ENCODE peak calls at places on chromosome 22, in eight cellular contexts. One of them, this sample, is unnamed.

GRCh38 chr22:28260619-28261018 is 341.6 kb upstream of the PITPNB start:
- DNase-seq in HAP-1: no peak
- DNase-seq in lung: no peak
- DNase-seq in GM12865: no peak
- DNase-seq in choroid plexus epithelial cell: no peak
- DNase-seq in CD4-positive, CD25-positive, alpha-beta regulatory T cell: no peak
- DNase-seq in brain microvascular endothelial cell: no peak
- DNase-seq in CD8-positive, alpha-beta memory T cell: no peak
- DNase-seq in this sample: no peak

GRCh38 chr22:19665784-19666662 is 48.3 kb upstream of the SEPTIN5 start:
- DNase-seq in choroid plexus epithelial cell: no peak
- DNase-seq in HAP-1: no peak
- DNase-seq in brain microvascular endothelial cell: no peak
- DNase-seq in CD4-positive, CD25-positive, alpha-beta regulatory T cell: no peak
- DNase-seq in GM12865: no peak
- DNase-seq in lung: no peak
- DNase-seq in CD8-positive, alpha-beta memory T cell: no peak
- DNase-seq in this sample: no peak

GRCh38 chr22:38299001-38299651 is 18.1 kb downstream of the CSNK1E start:
- DNase-seq in lung: no peak
- DNase-seq in CD4-positive, CD25-positive, alpha-beta regulatory T cell: no peak
- DNase-seq in HAP-1: no peak
- DNase-seq in CD8-positive, alpha-beta memory T cell: no peak
- DNase-seq in choroid plexus epithelial cell: no peak
- DNase-seq in GM12865: no peak
- DNase-seq in brain microvascular endothelial cell: no peak
- DNase-seq in this sample: no peak

GRCh38 chr22:38467904-38468760 is at the start of gene KDELR3:
- DNase-seq in lung: peak
- DNase-seq in CD4-positive, CD25-positive, alpha-beta regulatory T cell: no peak
- DNase-seq in choroid plexus epithelial cell: peak
- DNase-seq in GM12865: peak
- DNase-seq in brain microvascular endothelial cell: peak
- DNase-seq in CD8-positive, alpha-beta memory T cell: no peak
- DNase-seq in HAP-1: no peak
- DNase-seq in this sample: peak

GRCh38 chr22:42747701-42748513 is 27.2 kb upstream of the A4GALT start:
- DNase-seq in lung: no peak
- DNase-seq in GM12865: peak
- DNase-seq in choroid plexus epithelial cell: peak
- DNase-seq in HAP-1: no peak
- DNase-seq in CD8-positive, alpha-beta memory T cell: no peak
- DNase-seq in brain microvascular endothelial cell: peak
- DNase-seq in CD4-positive, CD25-positive, alpha-beta regulatory T cell: no peak
- DNase-seq in this sample: no peak

GRCh38 chr22:27990451-27990840 is 71.4 kb upstream of the PITPNB start:
- DNase-seq in lung: no peak
- DNase-seq in brain microvascular endothelial cell: no peak
- DNase-seq in choroid plexus epithelial cell: no peak
- DNase-seq in CD8-positive, alpha-beta memory T cell: no peak
- DNase-seq in GM12865: no peak
- DNase-seq in CD4-positive, CD25-positive, alpha-beta regulatory T cell: no peak
- DNase-seq in HAP-1: no peak
- DNase-seq in this sample: no peak

GRCh38 chr22:27975381-27976013 is 56.4 kb upstream of the PITPNB start:
- DNase-seq in choroid plexus epithelial cell: no peak
- DNase-seq in HAP-1: no peak
- DNase-seq in CD8-positive, alpha-beta memory T cell: no peak
- DNase-seq in brain microvascular endothelial cell: no peak
- DNase-seq in GM12865: no peak
- DNase-seq in lung: no peak
- DNase-seq in CD4-positive, CD25-positive, alpha-beta regulatory T cell: no peak
- DNase-seq in this sample: no peak

GRCh38 chr22:40241200-40241763 is 63.6 kb downstream of the TNRC6B start:
- DNase-seq in CD4-positive, CD25-positive, alpha-beta regulatory T cell: no peak
- DNase-seq in brain microvascular endothelial cell: no peak
- DNase-seq in CD8-positive, alpha-beta memory T cell: no peak
- DNase-seq in GM12865: no peak
- DNase-seq in choroid plexus epithelial cell: no peak
- DNase-seq in lung: no peak
- DNase-seq in HAP-1: no peak
- DNase-seq in this sample: no peak

GRCh38 chr22:29136715-29137700 is 64.2 kb downstream of the KREMEN1 start:
- DNase-seq in CD8-positive, alpha-beta memory T cell: no peak
- DNase-seq in HAP-1: no peak
- DNase-seq in choroid plexus epithelial cell: no peak
- DNase-seq in lung: no peak
- DNase-seq in CD4-positive, CD25-positive, alpha-beta regulatory T cell: no peak
- DNase-seq in brain microvascular endothelial cell: no peak
- DNase-seq in GM12865: no peak
- DNase-seq in this sample: no peak

GRCh38 chr22:29912605-29913398 is 29.8 kb downstream of the MTMR3 start:
- DNase-seq in HAP-1: no peak
- DNase-seq in CD8-positive, alpha-beta memory T cell: no peak
- DNase-seq in brain microvascular endothelial cell: peak
- DNase-seq in CD4-positive, CD25-positive, alpha-beta regulatory T cell: no peak
- DNase-seq in lung: no peak
- DNase-seq in choroid plexus epithelial cell: peak
- DNase-seq in GM12865: no peak
- DNase-seq in this sample: no peak

GRCh38 chr22:22968366-22968765 is 80.8 kb downstream of the IGLL5 start:
- DNase-seq in HAP-1: no peak
- DNase-seq in CD4-positive, CD25-positive, alpha-beta regulatory T cell: no peak
- DNase-seq in choroid plexus epithelial cell: no peak
- DNase-seq in brain microvascular endothelial cell: no peak
- DNase-seq in lung: no peak
- DNase-seq in CD8-positive, alpha-beta memory T cell: no peak
- DNase-seq in GM12865: no peak
- DNase-seq in this sample: no peak
- H3K4me3 ChIP-seq in HAP-1: no peak
- H3K4me3 ChIP-seq in CD4-positive, CD25-positive, alpha-beta regulatory T cell: no peak
- H3K4me3 ChIP-seq in choroid plexus epithelial cell: no peak
- H3K4me3 ChIP-seq in brain microvascular endothelial cell: no peak
- H3K4me3 ChIP-seq in lung: no peak
- H3K4me3 ChIP-seq in CD8-positive, alpha-beta memory T cell: no peak
- H3K4me3 ChIP-seq in GM12865: no peak
- H3K4me3 ChIP-seq in this sample: no peak

GRCh38 chr22:46538816-46539163 is 1.4 kb upstream of the CELSR1 start:
- DNase-seq in HAP-1: no peak
- DNase-seq in CD4-positive, CD25-positive, alpha-beta regulatory T cell: no peak
- DNase-seq in CD8-positive, alpha-beta memory T cell: no peak
- DNase-seq in brain microvascular endothelial cell: peak
- DNase-seq in GM12865: no peak
- DNase-seq in lung: no peak
- DNase-seq in choroid plexus epithelial cell: peak
- DNase-seq in this sample: no peak
- H3K4me3 ChIP-seq in HAP-1: peak
- H3K4me3 ChIP-seq in CD4-positive, CD25-positive, alpha-beta regulatory T cell: no peak
- H3K4me3 ChIP-seq in CD8-positive, alpha-beta memory T cell: no peak
- H3K4me3 ChIP-seq in brain microvascular endothelial cell: peak
- H3K4me3 ChIP-seq in GM12865: no peak
- H3K4me3 ChIP-seq in lung: peak
- H3K4me3 ChIP-seq in choroid plexus epithelial cell: peak
- H3K4me3 ChIP-seq in this sample: no peak

GRCh38 chr22:23804781-23805291 is 18.1 kb downstream of the SMARCB1 start:
- DNase-seq in lung: no peak
- DNase-seq in HAP-1: no peak
- DNase-seq in brain microvascular endothelial cell: no peak
- DNase-seq in GM12865: no peak
- DNase-seq in choroid plexus epithelial cell: no peak
- DNase-seq in CD8-positive, alpha-beta memory T cell: no peak
- DNase-seq in CD4-positive, CD25-positive, alpha-beta regulatory T cell: no peak
- DNase-seq in this sample: peak
- H3K4me3 ChIP-seq in lung: no peak
- H3K4me3 ChIP-seq in HAP-1: no peak
- H3K4me3 ChIP-seq in brain microvascular endothelial cell: no peak
- H3K4me3 ChIP-seq in GM12865: no peak
- H3K4me3 ChIP-seq in choroid plexus epithelial cell: no peak
- H3K4me3 ChIP-seq in CD8-positive, alpha-beta memory T cell: no peak
- H3K4me3 ChIP-seq in CD4-positive, CD25-positive, alpha-beta regulatory T cell: no peak
- H3K4me3 ChIP-seq in this sample: peak

DNA sequence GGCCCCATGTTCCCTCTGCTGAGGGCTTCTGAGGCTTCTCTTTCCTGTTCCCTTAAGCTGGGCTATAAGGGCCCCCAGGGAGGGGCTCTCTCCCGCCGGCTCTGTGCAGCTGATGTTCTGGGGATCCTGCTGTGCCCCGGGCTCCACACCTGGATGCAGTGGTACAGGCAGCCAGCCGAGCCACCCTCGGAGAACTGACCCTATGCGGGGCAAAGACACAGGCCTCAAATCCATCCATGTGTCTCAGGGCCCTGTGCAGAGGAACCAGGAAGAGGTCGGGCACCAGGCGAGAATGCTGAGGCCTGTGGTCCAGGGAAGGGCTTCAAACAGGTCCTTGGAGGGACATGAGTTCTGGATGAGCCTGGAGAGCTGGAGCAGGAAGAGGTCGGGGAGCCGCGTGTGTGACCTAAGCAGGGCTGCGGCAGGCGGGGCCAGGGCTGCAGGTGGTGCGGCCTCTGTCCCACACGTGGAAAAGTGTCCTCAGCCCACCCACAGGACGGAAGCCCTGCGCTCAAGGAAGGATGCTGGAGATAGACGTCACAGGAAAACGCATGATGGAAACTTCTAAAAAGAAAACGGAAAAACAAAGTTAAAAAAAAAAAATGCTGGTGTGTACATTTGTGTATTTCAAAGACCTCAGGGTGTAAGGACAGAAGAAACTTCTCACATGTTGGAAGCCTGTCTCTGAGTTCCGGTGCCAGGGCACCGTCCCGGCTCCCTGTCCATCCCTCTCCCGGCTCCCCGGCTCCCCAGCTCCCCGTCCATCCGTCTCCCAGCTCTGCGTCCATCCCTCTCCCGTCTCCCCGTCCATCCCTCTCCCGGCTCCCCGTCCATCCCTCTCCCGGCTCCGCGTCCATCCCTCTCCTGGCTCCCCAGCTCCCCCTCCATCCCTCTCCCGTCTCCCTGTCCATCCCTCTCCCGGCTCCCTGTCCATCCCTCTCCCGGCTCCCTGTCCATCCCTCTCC is 1149.2 kb downstream of the BRD1 start:
- DNase-seq in lung: no peak
- DNase-seq in choroid plexus epithelial cell: no peak
- DNase-seq in brain microvascular endothelial cell: no peak
- DNase-seq in CD8-positive, alpha-beta memory T cell: no peak
- DNase-seq in GM12865: no peak
- DNase-seq in HAP-1: no peak
- DNase-seq in CD4-positive, CD25-positive, alpha-beta regulatory T cell: no peak
- DNase-seq in this sample: no peak
- H3K4me3 ChIP-seq in lung: no peak
- H3K4me3 ChIP-seq in choroid plexus epithelial cell: no peak
- H3K4me3 ChIP-seq in brain microvascular endothelial cell: no peak
- H3K4me3 ChIP-seq in CD8-positive, alpha-beta memory T cell: no peak
- H3K4me3 ChIP-seq in GM12865: no peak
- H3K4me3 ChIP-seq in HAP-1: no peak
- H3K4me3 ChIP-seq in CD4-positive, CD25-positive, alpha-beta regulatory T cell: no peak
- H3K4me3 ChIP-seq in this sample: no peak

GRCh38 chr22:23539135-23539838 is 40.8 kb downstream of the IGLL1 start:
- DNase-seq in HAP-1: peak
- DNase-seq in GM12865: peak
- DNase-seq in choroid plexus epithelial cell: peak
- DNase-seq in lung: peak
- DNase-seq in brain microvascular endothelial cell: peak
- DNase-seq in CD8-positive, alpha-beta memory T cell: peak
- DNase-seq in CD4-positive, CD25-positive, alpha-beta regulatory T cell: peak
- DNase-seq in this sample: no peak
- H3K4me3 ChIP-seq in HAP-1: no peak
- H3K4me3 ChIP-seq in GM12865: no peak
- H3K4me3 ChIP-seq in choroid plexus epithelial cell: peak
- H3K4me3 ChIP-seq in lung: no peak
- H3K4me3 ChIP-seq in brain microvascular endothelial cell: no peak
- H3K4me3 ChIP-seq in CD8-positive, alpha-beta memory T cell: no peak
- H3K4me3 ChIP-seq in CD4-positive, CD25-positive, alpha-beta regulatory T cell: no peak
- H3K4me3 ChIP-seq in this sample: no peak

GRCh38 chr22:36933629-36934028 is 20.2 kb downstream of the CSF2RB start:
- DNase-seq in HAP-1: no peak
- DNase-seq in CD4-positive, CD25-positive, alpha-beta regulatory T cell: no peak
- DNase-seq in brain microvascular endothelial cell: no peak
- DNase-seq in GM12865: no peak
- DNase-seq in lung: no peak
- DNase-seq in CD8-positive, alpha-beta memory T cell: no peak
- DNase-seq in choroid plexus epithelial cell: no peak
- DNase-seq in this sample: no peak

GRCh38 chr22:36934940-36935610 is 21.6 kb downstream of the CSF2RB start:
- DNase-seq in GM12865: no peak
- DNase-seq in brain microvascular endothelial cell: no peak
- DNase-seq in CD8-positive, alpha-beta memory T cell: no peak
- DNase-seq in HAP-1: no peak
- DNase-seq in CD4-positive, CD25-positive, alpha-beta regulatory T cell: no peak
- DNase-seq in choroid plexus epithelial cell: no peak
- DNase-seq in lung: no peak
- DNase-seq in this sample: no peak

GRCh38 chr22:36936362-36937116 is 23.1 kb downstream of the CSF2RB start:
- DNase-seq in choroid plexus epithelial cell: no peak
- DNase-seq in lung: peak
- DNase-seq in brain microvascular endothelial cell: no peak
- DNase-seq in HAP-1: no peak
- DNase-seq in GM12865: no peak
- DNase-seq in CD8-positive, alpha-beta memory T cell: no peak
- DNase-seq in CD4-positive, CD25-positive, alpha-beta regulatory T cell: no peak
- DNase-seq in this sample: no peak

GRCh38 chr22:36935694-36936093 is 22.3 kb downstream of the CSF2RB start:
- DNase-seq in lung: no peak
- DNase-seq in brain microvascular endothelial cell: no peak
- DNase-seq in choroid plexus epithelial cell: no peak
- DNase-seq in CD4-positive, CD25-positive, alpha-beta regulatory T cell: no peak
- DNase-seq in HAP-1: no peak
- DNase-seq in GM12865: no peak
- DNase-seq in CD8-positive, alpha-beta memory T cell: no peak
- DNase-seq in this sample: no peak

DNA sequence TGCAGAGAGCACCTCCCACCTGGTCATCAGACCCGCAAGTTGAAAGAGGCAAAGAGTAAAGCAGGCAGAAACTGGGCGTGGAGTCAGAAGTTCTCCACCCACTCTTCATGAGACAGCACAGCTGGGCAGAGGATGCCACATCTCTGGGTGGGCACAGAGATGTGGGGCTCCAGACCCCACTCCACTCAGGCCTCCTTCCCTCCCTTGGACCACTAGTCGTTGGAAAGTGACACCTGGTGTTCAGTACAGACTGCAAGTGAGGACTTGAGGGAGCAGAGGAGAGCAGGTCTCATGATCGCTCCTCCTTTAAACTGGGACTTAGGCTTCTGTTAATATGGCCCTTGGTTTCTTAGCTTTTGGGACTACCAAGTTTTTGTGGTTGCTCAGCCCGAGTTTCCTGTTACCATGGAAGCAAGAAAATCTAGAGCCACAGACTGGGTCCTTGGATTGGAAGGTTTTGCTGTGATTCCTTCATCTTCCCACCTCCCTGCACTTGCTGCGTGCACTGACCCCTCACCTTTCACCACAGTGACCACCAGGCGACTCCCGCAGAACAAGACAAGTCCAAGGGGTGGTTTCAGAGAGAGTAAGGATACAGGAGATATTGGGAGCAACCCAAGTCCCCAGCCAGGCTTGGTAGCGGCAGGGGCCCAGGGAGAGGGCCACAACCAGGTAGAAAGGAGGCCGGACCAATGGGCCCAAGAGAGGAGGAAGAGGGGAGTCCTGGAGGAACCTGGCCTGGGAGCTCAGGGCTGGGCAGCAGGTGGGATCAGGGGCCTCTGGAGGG is 20.9 kb downstream of the CSF2RB start:
- DNase-seq in GM12865: no peak
- DNase-seq in CD8-positive, alpha-beta memory T cell: no peak
- DNase-seq in choroid plexus epithelial cell: no peak
- DNase-seq in HAP-1: no peak
- DNase-seq in lung: no peak
- DNase-seq in brain microvascular endothelial cell: no peak
- DNase-seq in CD4-positive, CD25-positive, alpha-beta regulatory T cell: no peak
- DNase-seq in this sample: no peak
- H3K4me3 ChIP-seq in GM12865: no peak
- H3K4me3 ChIP-seq in CD8-positive, alpha-beta memory T cell: no peak
- H3K4me3 ChIP-seq in choroid plexus epithelial cell: no peak
- H3K4me3 ChIP-seq in HAP-1: no peak
- H3K4me3 ChIP-seq in lung: no peak
- H3K4me3 ChIP-seq in brain microvascular endothelial cell: no peak
- H3K4me3 ChIP-seq in CD4-positive, CD25-positive, alpha-beta regulatory T cell: no peak
- H3K4me3 ChIP-seq in this sample: no peak

This sample was measured in GM06990.